ENCODE peak calls at places on chromosomes 6 and 20, in nine cellular contexts. S is stimulated activated CD4-positive, alpha-beta T cell treated with anti-CD3 and anti-CD28 coated beads, Interleukin-4, amount 100 ng/mL, for 48 hours; J is COR-L47; V is C1 segment of cervical spinal cord; I is A549; K is Daoy; E is T-helper 2 cell; A is GDM1; Q is right lobe of liver. M is an unnamed sample.

GRCh38 chr6:165109011-165109410 is 200.4 kb downstream of the C6orf118 start:
- DNase-seq in S (no peak), A (no peak), E (no peak), J (no peak), K (no peak), Q (no peak), V (no peak), I (no peak), M (no peak)

GRCh38 chr20:34705383-34706021 is 1.4 kb downstream of the TP53INP2 start:
- DNase-seq in S (no peak), A (no peak), V (no peak), I (peak), E (no peak), K (peak), Q (no peak), J (no peak), M (no peak)

GRCh38 chr6:160532315-160532714 is 131.8 kb downstream of the LPA start:
- DNase-seq in K (no peak), E (no peak), V (no peak), J (no peak), I (no peak), S (no peak), Q (no peak), A (no peak), M (no peak)

GRCh38 chr6:168715643-168716481 is 274.9 kb downstream of the SMOC2 start:
- DNase-seq in S (no peak), E (no peak), Q (peak), J (no peak), V (no peak), K (no peak), I (no peak), A (no peak), M (no peak)

GRCh38 chr6:33492093-33492492 is 37.7 kb downstream of the ZBTB9 start:
- DNase-seq in S (no peak), E (no peak), I (no peak), Q (no peak), V (no peak), J (no peak), K (no peak), A (no peak), M (no peak)

GRCh38 chr20:6783752-6784725 is 16.6 kb downstream of the BMP2 start:
- DNase-seq in J (no peak), E (no peak), K (peak), Q (no peak), S (no peak), I (no peak), V (no peak), A (no peak), M (no peak)

GRCh38 chr6:41455818-41456217 is 90.4 kb upstream of the FOXP4 start:
- DNase-seq in K (no peak), Q (no peak), V (no peak), I (no peak), S (no peak), J (no peak), A (no peak), E (no peak), M (no peak)

GRCh38 chr20:13221313-13221672 is 219 bp downstream of the ISM1 start:
- DNase-seq in I (no peak), E (no peak), V (no peak), J (no peak), A (no peak), Q (no peak), K (no peak), S (no peak), M (no peak)

GRCh38 chr6:106473807-106474206 is 113.3 kb downstream of the CRYBG1 start:
- DNase-seq in Q (no peak), J (no peak), A (no peak), V (no peak), I (no peak), E (no peak), K (no peak), S (no peak), M (no peak)

GRCh38 chr6:88304515-88304914 is 138.4 kb upstream of the CNR1 start:
- DNase-seq in K (no peak), I (no peak), A (no peak), J (no peak), V (no peak), Q (no peak), E (no peak), S (no peak), M (no peak)

GRCh38 chr6:149457316-149457884 is 27.4 kb downstream of the ZC3H12D start:
- DNase-seq in Q (no peak), J (no peak), S (no peak), E (no peak), A (no peak), K (no peak), V (no peak), I (no peak), M (no peak)

GRCh38 chr20:35404614-35405259 is 7.0 kb downstream of the UQCC1 start:
- DNase-seq in A (no peak), K (no peak), S (no peak), E (no peak), J (no peak), I (no peak), V (no peak), Q (no peak), M (no peak)

GRCh38 chr6:37310980-37311379 is 42.8 kb upstream of the RNF8 start:
- DNase-seq in V (no peak), S (no peak), K (no peak), I (no peak), E (no peak), J (no peak), A (no peak), Q (no peak), M (no peak)

GRCh38 chr20:13356087-13356486 is 135.0 kb downstream of the ISM1 start:
- DNase-seq in K (no peak), J (no peak), S (no peak), I (no peak), V (no peak), A (no peak), E (no peak), Q (no peak), M (no peak)

GRCh38 chr20:41426361-41426900 is 59.8 kb upstream of the EMILIN3 start:
- DNase-seq in J (no peak), E (no peak), V (no peak), Q (no peak), A (no peak), S (no peak), K (no peak), I (no peak), M (no peak)

GRCh38 chr6:134216304-134217029 is 101.4 kb downstream of the SGK1 start:
- DNase-seq in E (no peak), K (no peak), A (no peak), V (no peak), I (no peak), S (no peak), Q (no peak), J (no peak), M (no peak)

GRCh38 chr6:108238321-108238720 is 22.5 kb downstream of the SNX3 start:
- DNase-seq in K (no peak), V (no peak), I (no peak), J (no peak), S (no peak), Q (no peak), A (no peak), E (no peak), M (no peak)

GRCh38 chr20:17742426-17743130 is 42.8 kb downstream of the BANF2 start:
- DNase-seq in Q (no peak), V (no peak), K (no peak), A (no peak), J (no peak), I (no peak), E (no peak), S (no peak), M (no peak)

GRCh38 chr6:152432758-152433157 is 204.4 kb downstream of the SYNE1 start:
- DNase-seq in K (no peak), J (no peak), E (no peak), V (no peak), A (no peak), I (no peak), Q (no peak), S (no peak), M (no peak)

GRCh38 chr20:25237610-25238318 is 10.1 kb upstream of the PYGB start:
- DNase-seq in V (no peak), S (peak), E (no peak), K (peak), J (no peak), A (peak), Q (no peak), I (peak), M (peak)

GRCh38 chr20:815914-816606 is 17.5 kb upstream of the FAM110A start:
- DNase-seq in S (peak), I (peak), Q (peak), A (peak), V (peak), J (peak), E (peak), K (peak), M (peak)

GRCh38 chr6:5151955-5152401 is 66.8 kb downstream of the PPP1R3G start:
- DNase-seq in K (peak), J (no peak), Q (no peak), E (no peak), S (no peak), V (no peak), I (no peak), A (no peak), M (peak)

GRCh38 chr6:136774228-136775041 is 17.8 kb downstream of the MAP3K5 start:
- DNase-seq in S (no peak), K (no peak), V (no peak), J (no peak), Q (no peak), I (no peak), A (no peak), E (no peak), M (no peak)

GRCh38 chr6:132300323-132300949 is 100.8 kb downstream of the MOXD1 start:
- DNase-seq in J (no peak), Q (no peak), S (no peak), K (peak), A (no peak), I (peak), V (no peak), E (no peak), M (peak)

GRCh38 chr6:16432075-16433032 is 194.0 kb downstream of the GMPR start:
- DNase-seq in V (no peak), E (no peak), J (peak), Q (no peak), I (no peak), A (no peak), K (no peak), S (no peak), M (no peak)

GRCh38 chr6:73610444-73611275 is 43.1 kb downstream of the SLC17A5 start:
- DNase-seq in A (no peak), K (peak), V (peak), E (peak), I (no peak), S (no peak), J (no peak), Q (no peak), M (peak)

GRCh38 chr20:4123537-4124225 is 108.3 kb upstream of the RNF24 start:
- DNase-seq in J (no peak), E (no peak), V (no peak), Q (no peak), K (no peak), I (no peak), A (no peak), S (no peak), M (no peak)

GRCh38 chr20:1631309-1632227 is 11.8 kb upstream of the SIRPB1 start:
- DNase-seq in Q (no peak), E (no peak), A (no peak), V (no peak), J (no peak), S (no peak), K (no peak), I (no peak), M (no peak)

GRCh38 chr20:7859371-7859802 is 80.9 kb downstream of the HAO1 start:
- DNase-seq in A (no peak), V (peak), J (peak), Q (no peak), K (peak), I (no peak), S (no peak), E (no peak), M (peak)

GRCh38 chr6:77292564-77293546 is 170.4 kb downstream of the HTR1B start:
- DNase-seq in I (peak), K (no peak), Q (no peak), V (no peak), J (no peak), E (no peak), S (no peak), A (no peak), M (no peak)

GRCh38 chr6:129672883-129673631 is 36.9 kb downstream of the ARHGAP18 start:
- DNase-seq in A (no peak), J (no peak), I (no peak), S (no peak), K (peak), V (no peak), Q (no peak), E (peak), M (peak)

GRCh38 chr20:41632896-41633295 is 14.7 kb upstream of the CHD6 start:
- DNase-seq in Q (no peak), E (no peak), J (no peak), V (no peak), S (no peak), A (no peak), I (no peak), K (peak), M (peak)

GRCh38 chr20:12827796-12828406 is 180.9 kb upstream of the SPTLC3 start:
- DNase-seq in A (no peak), J (no peak), E (no peak), I (no peak), S (no peak), Q (no peak), K (peak), V (no peak), M (no peak)

M was measured in RCC 7860.